ENCODE peak calls at places on chromosome 9, in six cellular contexts. T, W, B, C, K and R are unnamed samples.

GRCh38 chr9:95008151-95008771 is 281.8 kb downstream of the AOPEP start:
- DNase-seq in T (no peak), W (no peak), B (no peak), C (no peak), K (no peak), R (peak)

GRCh38 chr9:117682955-117683710 is 21.1 kb upstream of the TLR4 start:
- DNase-seq in T (no peak), W (no peak), B (peak), C (no peak), K (no peak), R (no peak)

GRCh38 chr9:134123764-134124128 is 12.1 kb upstream of the WDR5 start:
- DNase-seq in T (no peak), W (no peak), B (no peak), C (no peak), K (no peak), R (no peak)

GRCh38 chr9:94213513-94214124 is 45.5 kb upstream of the ZNF169 start:
- DNase-seq in T (peak), W (peak), B (peak), C (peak), K (peak), R (peak)

GRCh38 chr9:114397848-114398605 is 10.2 kb upstream of the AKNA start:
- DNase-seq in T (peak), W (peak), B (peak), C (peak), K (peak), R (peak)

GRCh38 chr9:134493471-134494272 is 147.9 kb upstream of the COL5A1 start:
- DNase-seq in T (no peak), W (no peak), B (no peak), C (no peak), K (no peak), R (no peak)

GRCh38 chr9:95315108-95315746 is 2.3 kb downstream of the FANCC start:
- DNase-seq in T (no peak), W (no peak), B (no peak), C (no peak), K (no peak), R (no peak)

GRCh38 chr9:120439147-120439546 is 140.8 kb downstream of the CDK5RAP2 start:
- DNase-seq in T (no peak), W (no peak), B (peak), C (no peak), K (no peak), R (no peak)

GRCh38 chr9:34035656-34036055 is 13.0 kb downstream of the UBAP2 start:
- DNase-seq in T (no peak), W (no peak), B (no peak), C (no peak), K (no peak), R (no peak)

GRCh38 chr9:86614871-86615849 is 260.9 kb upstream of the TUT7 start:
- DNase-seq in T (no peak), W (peak), B (peak), C (peak), K (no peak), R (no peak)

GRCh38 chr9:127947841-127948710 is 10.4 kb upstream of the DPM2 start:
- DNase-seq in T (no peak), W (no peak), B (no peak), C (no peak), K (no peak), R (no peak)

GRCh38 chr9:101400120-101400519 is 1.5 kb downstream of the ZNF189 start:
- DNase-seq in T (no peak), W (peak), B (peak), C (no peak), K (no peak), R (no peak)

GRCh38 chr9:121267689-121268597 is at the start of gene GSN:
- DNase-seq in T (peak), W (peak), B (peak), C (no peak), K (peak), R (no peak)

GRCh38 chr9:123327697-123328100 is 28.3 kb upstream of the CRB2 start:
- DNase-seq in T (no peak), W (peak), B (no peak), C (no peak), K (no peak), R (no peak)

GRCh38 chr9:81635526-81636279 is 53.6 kb downstream of the TLE1 start:
- DNase-seq in T (no peak), W (no peak), B (peak), C (no peak), K (no peak), R (no peak)

GRCh38 chr9:13295556-13295955 is 16.1 kb upstream of the MPDZ start:
- DNase-seq in T (no peak), W (no peak), B (no peak), C (no peak), K (no peak), R (no peak)

GRCh38 chr9:134554750-134555655 is 86.6 kb upstream of the COL5A1 start:
- DNase-seq in T (no peak), W (no peak), B (peak), C (no peak), K (no peak), R (no peak)

GRCh38 chr9:127838375-127839078 is 15.9 kb downstream of the ENG start:
- DNase-seq in T (no peak), W (peak), B (peak), C (peak), K (peak), R (peak)

GRCh38 chr9:37700900-37701299 is 50.1 kb downstream of the FRMPD1 start:
- DNase-seq in T (no peak), W (no peak), B (no peak), C (no peak), K (no peak), R (no peak)

GRCh38 chr9:16406536-16407225 is 463.8 kb downstream of the BNC2 start:
- DNase-seq in T (no peak), W (no peak), B (no peak), C (no peak), K (no peak), R (no peak)

GRCh38 chr9:121735792-121736130 is 84.3 kb downstream of the DAB2IP start:
- DNase-seq in T (no peak), W (no peak), B (no peak), C (no peak), K (no peak), R (no peak)

GRCh38 chr9:90870646-90871326 is 69.2 kb downstream of the SYK start:
- DNase-seq in T (no peak), W (peak), B (peak), C (no peak), K (peak), R (no peak)

GRCh38 chr9:131589124-131589711 is 43.9 kb downstream of the PRRT1B start:
- DNase-seq in T (no peak), W (no peak), B (no peak), C (no peak), K (no peak), R (no peak)

GRCh38 chr9:101860920-101861319 is 122.5 kb upstream of the GRIN3A start:
- DNase-seq in T (no peak), W (no peak), B (no peak), C (no peak), K (no peak), R (no peak)